ENCODE peak calls at places on chromosomes 2 and 18, in five cellular contexts. D is PC-3, Y is HCT116, H is OCI-LY7, S is esophagus squamous epithelium. V is an unnamed sample.

GRCh38 chr2:199806179-199806578 is 44.8 kb downstream of the FTCDNL1 start:
- DNase-seq in H (no peak), Y (no peak), D (no peak), S (no peak), V (no peak)

GRCh38 chr2:172244419-172245130 is 141.9 kb upstream of the DLX2 start:
- DNase-seq in S (no peak), D (no peak), H (no peak), Y (no peak), V (no peak)

GRCh38 chr2:157194097-157194688 is 63.3 kb upstream of the GALNT5 start:
- DNase-seq in Y (peak; percentile 49), D (peak; percentile 79), S (no peak), H (peak; percentile 47), V (peak; percentile 21)

GRCh38 chr18:23231340-23232021 is 96.2 kb downstream of the CABLES1 start:
- DNase-seq in H (peak; percentile 92), S (peak; percentile 37), Y (no peak), D (peak; percentile 92), V (peak; percentile 97)

GRCh38 chr18:70373062-70373519 is 84.2 kb downstream of the SOCS6 start:
- DNase-seq in H (no peak), D (peak; percentile 89), S (no peak), Y (peak; percentile 97), V (no peak)

GRCh38 chr2:194883711-194884110 is 773.3 kb upstream of the SLC39A10 start:
- DNase-seq in S (no peak), H (no peak), D (no peak), Y (no peak), V (no peak)

GRCh38 chr18:3623769-3624545 is 174.0 kb downstream of the TGIF1 start:
- DNase-seq in H (no peak), Y (peak; percentile 96), S (no peak), D (peak; percentile 98), V (no peak)

GRCh38 chr2:63796376-63796775 is 45.3 kb upstream of the UGP2 start:
- DNase-seq in S (no peak), Y (no peak), H (no peak), D (no peak), V (no peak)

GRCh38 chr2:160209457-160209856 is 9.4 kb upstream of the ITGB6 start:
- DNase-seq in D (peak; percentile 26), H (no peak), Y (no peak), S (no peak), V (no peak)

GRCh38 chr18:55337908-55338521 is 250.0 kb downstream of the TCF4 start:
- DNase-seq in H (no peak), S (no peak), Y (no peak), D (no peak), V (no peak)

GRCh38 chr18:74896390-74896991 is 298.8 kb downstream of the ZNF407 start:
- DNase-seq in S (no peak), H (peak; percentile 13), D (peak; percentile 73), Y (peak; percentile 51), V (peak; percentile 15)

GRCh38 chr2:8663997-8664396 is 17.9 kb upstream of the ID2 start:
- DNase-seq in H (no peak), D (no peak), Y (no peak), S (no peak), V (no peak)

GRCh38 chr18:37435996-37436395 is 129.6 kb downstream of the CELF4 start:
- DNase-seq in Y (no peak), S (no peak), H (no peak), D (no peak), V (no peak)

GRCh38 chr2:27039426-27039825 is 6.7 kb downstream of the TMEM214 start:
- DNase-seq in D (no peak), H (no peak), Y (no peak), S (no peak), V (no peak)

GRCh38 chr2:38933653-38934052 is 44.0 kb downstream of the ARHGEF33 start:
- DNase-seq in H (no peak), Y (no peak), D (no peak), S (no peak), V (no peak)

GRCh38 chr18:33231474-33232317 is 208.8 kb downstream of the CCDC178 start:
- DNase-seq in D (peak; percentile 55), H (peak; percentile 74), S (no peak), Y (peak; percentile 19), V (peak; percentile 24)

GRCh38 chr2:33022989-33023731 is 76.4 kb downstream of the LTBP1 start:
- DNase-seq in H (no peak), S (no peak), Y (peak; percentile 22), D (peak; percentile 96), V (no peak)

GRCh38 chr2:9234680-9235387 is 28.2 kb downstream of the ASAP2 start:
- DNase-seq in H (no peak), Y (peak; percentile 86), S (no peak), D (peak; percentile 96), V (no peak)

GRCh38 chr18:3294435-3295080 is 32.6 kb downstream of the MYL12B start:
- DNase-seq in Y (no peak), S (no peak), D (no peak), H (no peak), V (no peak)

GRCh38 chr2:189022002-189022401 is 47.8 kb downstream of the COL3A1 start:
- DNase-seq in H (no peak), Y (no peak), D (peak; percentile 17), S (no peak), V (no peak)

GRCh38 chr2:173522356-173522755 is 167.7 kb downstream of the CDCA7 start:
- DNase-seq in Y (no peak), H (no peak), D (peak; percentile 48), S (no peak), V (no peak)

GRCh38 chr18:56982756-56983155 is 164.1 kb upstream of the BOD1L2 start:
- DNase-seq in D (no peak), H (peak; percentile 2), S (no peak), Y (no peak), V (no peak)

DNA sequence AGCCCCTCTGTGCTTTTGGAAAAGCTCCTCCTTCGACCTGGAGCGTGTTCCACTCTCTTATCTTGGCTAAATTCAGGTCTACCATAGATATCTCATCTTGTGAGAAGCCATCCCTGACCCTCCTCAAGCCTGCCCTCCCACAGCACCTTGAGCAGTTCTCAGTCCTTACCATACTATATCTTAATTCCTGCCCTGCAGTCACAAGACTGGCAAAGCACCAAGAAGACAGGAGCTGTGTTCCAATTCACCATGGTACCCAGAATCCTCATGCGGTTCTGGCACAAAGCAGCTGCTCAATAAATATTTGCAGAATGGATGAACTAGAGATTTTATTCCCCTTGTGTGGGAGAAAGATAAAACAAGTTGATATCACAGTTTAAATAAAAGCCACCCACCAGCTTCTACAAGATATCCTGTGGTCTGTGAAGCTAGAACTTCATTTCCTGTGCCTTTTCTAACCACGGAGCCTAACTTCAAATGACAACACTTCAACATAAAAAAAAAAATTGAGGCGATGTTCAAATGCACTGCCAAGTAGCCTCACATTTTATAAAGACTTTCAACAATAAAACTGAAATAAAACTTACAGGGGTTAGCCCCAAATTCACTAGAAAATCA is 19.5 kb downstream of the MARCHF4 start:
- DNase-seq in D (no peak), H (no peak), Y (no peak), S (no peak), V (no peak)
- H3K4me3 ChIP-seq in D (no peak overlapping the region), H (no peak overlapping the region), Y (no peak overlapping the region), S (no peak overlapping the region), V (no peak overlapping the region)

GRCh38 chr2:61970807-61971556 is 65.5 kb downstream of the COMMD1 start:
- DNase-seq in Y (no peak), D (no peak), S (no peak), H (no peak), V (no peak)

GRCh38 chr2:61962095-61962984 is 56.9 kb downstream of the COMMD1 start:
- DNase-seq in Y (no peak), H (no peak), S (no peak), D (no peak), V (no peak)

GRCh38 chr2:61967262-61967661 is 61.8 kb downstream of the COMMD1 start:
- DNase-seq in H (no peak), D (no peak), S (no peak), Y (no peak), V (no peak)

GRCh38 chr2:61969376-61969775 is 63.9 kb downstream of the COMMD1 start:
- DNase-seq in H (no peak), S (no peak), Y (no peak), D (no peak), V (no peak)

DNA sequence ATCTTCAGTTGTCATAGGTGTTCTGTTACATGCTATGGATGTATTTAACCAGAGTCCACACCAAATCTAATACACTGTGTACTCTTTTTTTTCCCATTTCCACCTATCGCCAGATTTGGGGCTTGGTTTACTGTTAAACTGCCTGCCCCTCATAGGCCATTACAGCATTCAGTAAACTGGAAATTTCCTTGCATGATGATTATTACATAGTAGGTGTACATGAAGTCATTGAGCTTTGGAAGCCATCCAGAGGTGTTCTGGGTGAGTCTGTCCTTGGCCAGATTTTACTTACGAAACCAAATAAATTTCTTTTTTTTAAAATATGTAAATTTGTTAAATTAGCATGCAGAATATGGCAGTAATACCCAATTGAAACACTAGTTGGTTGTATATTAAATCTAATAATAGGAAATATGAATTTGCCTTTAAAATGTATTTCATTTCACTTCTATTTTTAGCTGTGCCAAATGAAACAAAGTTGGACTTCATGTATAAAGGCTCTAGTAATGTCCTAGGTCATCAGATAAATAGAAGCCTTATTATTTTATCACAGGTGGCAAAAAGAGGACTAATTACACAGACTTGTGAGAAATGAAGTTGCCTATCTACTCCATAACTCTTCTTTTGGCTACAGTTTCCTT is 60.7 kb downstream of the COMMD1 start:
- DNase-seq in S (no peak), D (no peak), Y (no peak), H (no peak), V (no peak)
- TF ChIP-seq CTCF in S (peak; percentile 23), D (no peak), Y (no peak), H (no peak), V (no peak)

DNA sequence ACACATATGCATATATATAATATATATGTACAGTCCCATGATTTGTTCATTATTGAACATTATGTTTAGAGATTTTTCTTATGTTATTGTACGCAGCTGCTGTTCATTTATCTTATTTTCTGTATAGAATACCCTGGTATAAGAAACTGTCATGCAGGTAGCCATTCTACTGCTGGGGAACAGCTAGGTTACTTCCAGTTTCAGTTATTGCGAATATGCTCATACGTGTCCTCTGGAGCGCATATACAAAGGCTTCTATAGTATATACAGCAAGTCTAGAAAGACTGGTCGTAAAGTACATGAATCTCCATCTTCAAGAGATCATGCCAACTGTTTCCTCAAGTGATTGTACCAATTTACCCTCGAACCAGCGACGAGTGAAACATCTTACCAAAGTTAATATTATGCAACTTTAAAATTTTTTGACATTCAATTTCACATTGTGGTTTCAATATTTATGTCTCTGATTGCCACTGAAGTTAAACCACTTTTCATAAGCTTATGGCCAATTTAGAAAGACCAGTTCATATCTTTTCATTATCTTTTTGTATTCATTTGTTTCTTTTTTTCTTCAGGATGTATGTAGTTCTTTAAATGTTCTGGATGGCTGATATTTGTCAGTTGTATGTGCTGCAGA is 53.5 kb downstream of the RDH14 start:
- DNase-seq in S (no peak), D (no peak), Y (no peak), H (no peak), V (no peak)
- H3K4me3 ChIP-seq in S (no peak overlapping the region), D (no peak overlapping the region), Y (no peak overlapping the region), H (no peak overlapping the region), V (no peak overlapping the region)

GRCh38 chr2:180990337-180990736 is 9.9 kb downstream of the UBE2E3 start:
- DNase-seq in H (no peak), S (no peak), D (peak; percentile 85), Y (no peak), V (no peak)

GRCh38 chr2:180991820-180992219 is 11.4 kb downstream of the UBE2E3 start:
- DNase-seq in S (no peak), H (no peak), D (no peak), Y (no peak), V (no peak)

GRCh38 chr2:180990794-180991193 is 10.4 kb downstream of the UBE2E3 start:
- DNase-seq in Y (no peak), D (no peak), H (no peak), S (no peak), V (no peak)

GRCh38 chr2:180991361-180991760 is 11.0 kb downstream of the UBE2E3 start:
- DNase-seq in S (no peak), D (no peak), H (no peak), Y (no peak), V (no peak)

GRCh38 chr2:180992994-180993393 is 12.6 kb downstream of the UBE2E3 start:
- DNase-seq in D (no peak), S (no peak), H (no peak), Y (no peak), V (no peak)
- TF ChIP-seq CTCF in D (no peak), S (no peak), H (no peak), Y (no peak), V (no peak)